ENCODE peak calls at places on chromosome 22, in eight cellular contexts. Z is stimulated activated CD4-positive, alpha-beta T cell treated with anti-CD3 and anti-CD28 coated beads, Interleukin-1b, Interleukin-23, amount 100 ng/mL, for 24 hours; V is cardiac muscle cell; T is mammary epithelial cell; X is stimulated activated CD8-positive, alpha-beta memory T cell treated with anti-CD3 and anti-CD28 coated beads, Interleukin-4, amount 100 ng/mL, for 24 hours; Y is GM12865; O is stromal cell of bone marrow; G is sciatic nerve. Q is an unnamed sample.

GRCh38 chr22:45318558-45319318 is 9.0 kb downstream of the FAM118A start:
- DNase-seq in G (no peak), X (peak; percentile 29), O (no peak), Y (peak; percentile 73), Z (no peak), V (peak; percentile 66), T (peak; percentile 23), Q (no peak)

GRCh38 chr22:27885977-27886842 is 32.8 kb downstream of the PITPNB start:
- DNase-seq in Y (peak; percentile 42), O (peak; percentile 49), V (peak; percentile 57), T (peak; percentile 52), Z (no peak), X (peak; percentile 17), G (no peak), Q (no peak)

GRCh38 chr22:21634844-21635243 is 2.3 kb downstream of the CCDC116 start:
- DNase-seq in X (no peak), O (no peak), T (no peak), Z (no peak), G (no peak), Y (no peak), V (no peak), Q (no peak)

GRCh38 chr22:20552913-20553401 is 45.5 kb downstream of the MED15 start:
- DNase-seq in T (no peak), Z (no peak), G (no peak), O (peak; percentile 52), V (peak; percentile 24), X (no peak), Y (no peak), Q (no peak)

GRCh38 chr22:27801616-27802388 is at the start of gene MN1:
- DNase-seq in V (peak; percentile 58), T (peak; percentile 60), G (peak; percentile 82), Y (peak; percentile 18), O (no peak), X (peak; percentile 36), Z (no peak), Q (peak; percentile 38)

GRCh38 chr22:43789452-43789851 is 22.7 kb downstream of the EFCAB6 start:
- DNase-seq in V (peak; percentile 96), Z (no peak), Y (peak; percentile 26), G (no peak), T (peak; percentile 94), X (no peak), O (peak; percentile 89), Q (no peak)

GRCh38 chr22:35568751-35569725 is 28.4 kb downstream of the RASD2 start:
- DNase-seq in X (no peak), T (peak; percentile 70), O (peak; percentile 58), Z (no peak), Y (no peak), V (no peak), G (no peak), Q (no peak)

GRCh38 chr22:37932821-37933578 is 20.4 kb downstream of the C22orf23 start:
- DNase-seq in G (no peak), Y (no peak), X (no peak), T (peak; percentile 24), Z (no peak), O (no peak), V (no peak), Q (no peak)

GRCh38 chr22:41681616-41682015 is 7.1 kb downstream of the SNU13 start:
- DNase-seq in G (no peak), Z (no peak), X (no peak), O (no peak), V (no peak), Y (no peak), T (no peak), Q (no peak)

GRCh38 chr22:39718921-39719320 is 148.4 kb downstream of the CACNA1I start:
- DNase-seq in Z (no peak), X (no peak), O (no peak), Y (no peak), G (peak; percentile 37), T (no peak), V (no peak), Q (no peak)

GRCh38 chr22:45045219-45045618 is 35.4 kb upstream of the PHF21B start:
- DNase-seq in O (no peak), G (no peak), T (no peak), Y (no peak), X (no peak), Z (no peak), V (no peak), Q (no peak)

GRCh38 chr22:37565830-37566229 is 5.5 kb downstream of the CDC42EP1 start:
- DNase-seq in X (no peak), Y (no peak), O (no peak), G (no peak), T (no peak), Z (no peak), V (no peak), Q (no peak)

GRCh38 chr22:19745155-19746133 is 15.1 kb upstream of the TBX1 start:
- DNase-seq in X (no peak), O (no peak), G (no peak), T (no peak), Y (no peak), Z (no peak), V (no peak), Q (no peak)

GRCh38 chr22:31215018-31215535 is 3.0 kb downstream of the LIMK2 start:
- DNase-seq in V (no peak), T (no peak), Z (no peak), Y (no peak), X (no peak), G (no peak), O (no peak), Q (no peak)

GRCh38 chr22:38973289-38974169 is 8.6 kb upstream of the APOBEC3B start:
- DNase-seq in X (peak; percentile 40), O (no peak), G (no peak), T (no peak), Z (peak; percentile 38), V (peak; percentile 40), Y (peak; percentile 71), Q (peak; percentile 47)

GRCh38 chr22:24789516-24789915 is 15.0 kb upstream of the PIWIL3 start:
- DNase-seq in O (no peak), T (no peak), X (no peak), Z (no peak), G (no peak), Y (no peak), V (no peak), Q (no peak)

GRCh38 chr22:36352775-36353507 is 34.8 kb downstream of the MYH9 start:
- DNase-seq in V (peak; percentile 75), X (no peak), G (peak; percentile 90), Z (no peak), O (peak; percentile 89), Y (no peak), T (peak; percentile 71), Q (peak; percentile 58)

GRCh38 chr22:31246687-31247086 is 34.6 kb downstream of the LIMK2 start:
- DNase-seq in O (no peak), Z (no peak), Y (no peak), X (no peak), V (no peak), T (no peak), G (no peak), Q (no peak)

GRCh38 chr22:30523646-30524489 is 18.4 kb upstream of the SEC14L4 start:
- DNase-seq in G (no peak), Z (no peak), O (no peak), X (no peak), T (no peak), V (no peak), Y (no peak), Q (no peak)

GRCh38 chr22:38656256-38657148 is at the start of the genes CBY1 and FAM227A:
- DNase-seq in G (peak; percentile 91), T (peak; percentile 87), X (peak; percentile 82), Z (peak; percentile 82), Y (peak; percentile 90), O (peak; percentile 74), V (peak; percentile 91), Q (peak; percentile 75)

GRCh38 chr22:48578138-48579034 is 1249.3 kb downstream of the BRD1 start:
- DNase-seq in X (no peak), Z (no peak), Y (no peak), G (no peak), O (no peak), V (no peak), T (no peak), Q (no peak)

GRCh38 chr22:41229730-41230398 is 10.9 kb downstream of the CHADL start:
- DNase-seq in X (no peak), G (no peak), V (no peak), O (no peak), T (no peak), Z (no peak), Y (no peak), Q (no peak)

GRCh38 chr22:46576556-46577351 is 39.3 kb upstream of the CELSR1 start:
- DNase-seq in V (peak; percentile 69), Y (peak; percentile 70), O (no peak), X (peak; percentile 52), T (peak; percentile 39), G (peak; percentile 73), Z (peak; percentile 35), Q (peak; percentile 34)

GRCh38 chr22:30705710-30706651 is 11.3 kb downstream of the OSBP2 start:
- DNase-seq in Z (no peak), X (no peak), G (no peak), Y (peak; percentile 86), O (peak; percentile 92), V (no peak), T (no peak), Q (no peak)

GRCh38 chr22:30169002-30169401 is 77.6 kb downstream of the LIF start:
- DNase-seq in X (no peak), V (no peak), Z (no peak), Y (no peak), O (no peak), T (no peak), G (no peak), Q (no peak)

GRCh38 chr22:35629406-35630234 is 12.5 kb upstream of the MB start:
- DNase-seq in X (peak; percentile 57), Z (no peak), G (peak; percentile 83), O (peak; percentile 97), V (peak; percentile 98), T (peak; percentile 98), Y (peak; percentile 89), Q (no peak)

GRCh38 chr22:24507742-24508141 is 12.6 kb downstream of the UPB1 start:
- DNase-seq in Z (no peak), G (no peak), T (no peak), Y (no peak), O (no peak), X (no peak), V (no peak), Q (no peak)

GRCh38 chr22:46460835-46461234 is 76.6 kb downstream of the CELSR1 start:
- DNase-seq in Z (no peak), O (no peak), T (no peak), G (no peak), X (no peak), Y (no peak), V (no peak), Q (no peak)

GRCh38 chr22:47210686-47211085 is 448.2 kb downstream of the TBC1D22A start:
- DNase-seq in V (no peak), G (no peak), Y (no peak), T (no peak), Z (no peak), O (no peak), X (no peak), Q (no peak)

GRCh38 chr22:24565077-24565476 is 9.3 kb downstream of the SNRPD3 start:
- DNase-seq in G (no peak), Y (no peak), Z (no peak), O (no peak), V (no peak), T (no peak), X (no peak), Q (no peak)

Q was measured in progenitor cell of endocrine pancreas.